ENCODE peak calls at places on chromosomes 6 and 20, in nine cellular contexts. U, T, B, X, Q, F, H, M and A are unnamed samples.

GRCh38 chr6:33295621-33296369 is 2.9 kb downstream of the RGL2 start:
- DNase-seq in H (no peak), B (no peak), Q (no peak), X (no peak), M (no peak), F (no peak), U (no peak), T (no peak), A (no peak)

GRCh38 chr6:35011096-35012041 is 122.3 kb downstream of the ANKS1A start:
- DNase-seq in U (no peak), F (peak), T (no peak), B (no peak), H (no peak), M (no peak), Q (no peak), X (no peak), A (no peak)

GRCh38 chr6:152635949-152636674 is 1.1 kb downstream of the SYNE1 start:
- DNase-seq in M (no peak), B (no peak), T (no peak), F (peak), H (no peak), Q (no peak), U (peak), X (peak), A (no peak)

GRCh38 chr6:1781152-1781848 is 171.6 kb downstream of the FOXC1 start:
- DNase-seq in F (no peak), U (no peak), M (no peak), T (no peak), H (no peak), X (no peak), B (no peak), Q (no peak), A (no peak)

GRCh38 chr6:15465212-15465611 is 197.6 kb downstream of the DTNBP1 start:
- DNase-seq in H (no peak), B (no peak), X (no peak), M (no peak), Q (no peak), F (no peak), T (no peak), U (no peak), A (no peak)

GRCh38 chr6:156875062-156875461 is 97.9 kb downstream of the ARID1B start:
- DNase-seq in B (no peak), Q (no peak), M (no peak), H (no peak), U (no peak), X (no peak), F (no peak), T (no peak), A (no peak)

GRCh38 chr6:27238010-27238983 is 9.2 kb upstream of the PRSS16 start:
- DNase-seq in M (no peak), T (peak), H (no peak), Q (no peak), X (no peak), F (no peak), B (no peak), U (peak), A (no peak)

GRCh38 chr6:3489032-3489757 is 32.3 kb upstream of the SLC22A23 start:
- DNase-seq in H (no peak), B (no peak), X (no peak), Q (no peak), M (no peak), F (no peak), U (peak), T (no peak), A (no peak)

GRCh38 chr6:129494099-129494498 is 215.9 kb downstream of the ARHGAP18 start:
- DNase-seq in M (no peak), U (no peak), T (no peak), F (no peak), B (no peak), X (no peak), H (no peak), Q (no peak), A (no peak)

GRCh38 chr20:9506964-9507369 is 7.4 kb upstream of the LAMP5 start:
- DNase-seq in X (no peak), Q (no peak), F (no peak), M (no peak), H (no peak), T (no peak), U (no peak), B (no peak), A (no peak)

GRCh38 chr20:44038681-44039123 is 124.0 kb downstream of the TOX2 start:
- DNase-seq in U (no peak), H (peak), Q (no peak), T (no peak), F (no peak), B (no peak), M (no peak), X (no peak), A (no peak)

GRCh38 chr6:126033696-126034095 is 47.4 kb downstream of the TRMT11 start:
- DNase-seq in M (no peak), T (peak), U (peak), Q (no peak), B (no peak), H (peak), F (peak), X (peak), A (peak)

GRCh38 chr20:21229163-21229562 is 74.0 kb upstream of the XRN2 start:
- DNase-seq in B (no peak), Q (no peak), U (no peak), T (no peak), X (no peak), H (no peak), M (no peak), F (no peak), A (no peak)

GRCh38 chr20:31717478-31717946 is 5.2 kb downstream of the BCL2L1 start:
- DNase-seq in B (no peak), Q (peak), U (no peak), X (no peak), F (peak), T (no peak), H (no peak), M (no peak), A (no peak)

GRCh38 chr6:38501931-38502330 is 137.8 kb downstream of the BTBD9 start:
- DNase-seq in T (no peak), Q (no peak), X (no peak), U (no peak), F (no peak), B (no peak), M (no peak), H (peak), A (no peak)

GRCh38 chr6:2630362-2630761 is 120.4 kb downstream of the MYLK4 start:
- DNase-seq in H (no peak), X (no peak), B (no peak), M (no peak), U (peak), T (peak), Q (no peak), F (no peak), A (peak)

GRCh38 chr20:51995038-51995437 is 192.7 kb upstream of the SALL4 start:
- DNase-seq in M (no peak), U (no peak), X (no peak), Q (no peak), B (no peak), H (no peak), T (no peak), F (no peak), A (no peak)

GRCh38 chr20:4726710-4727391 is 5.1 kb downstream of the PRND start:
- DNase-seq in M (no peak), B (no peak), Q (peak), H (no peak), T (no peak), U (peak), F (peak), X (no peak), A (no peak)

GRCh38 chr20:32634041-32634805 is 39.5 kb downstream of the C20orf203 start:
- DNase-seq in Q (no peak), M (no peak), U (no peak), H (no peak), T (no peak), X (no peak), F (no peak), B (no peak), A (no peak)

GRCh38 chr6:116008470-116009229 is 52.0 kb downstream of the FRK start:
- DNase-seq in T (no peak), B (no peak), U (peak), H (no peak), M (no peak), Q (peak), F (no peak), X (peak), A (peak)

GRCh38 chr20:48783533-48784272 is 44.1 kb downstream of the PREX1 start:
- DNase-seq in U (no peak), Q (peak), T (no peak), X (no peak), H (no peak), F (no peak), M (no peak), B (no peak), A (no peak)

GRCh38 chr6:163955131-163955530 is 540.6 kb downstream of the QKI start:
- DNase-seq in Q (no peak), M (no peak), U (peak), T (no peak), X (no peak), H (no peak), F (no peak), B (no peak), A (no peak)

GRCh38 chr6:83708546-83708969 is 343 bp downstream of the SNAP91 start:
- DNase-seq in X (peak), Q (no peak), B (no peak), M (no peak), T (no peak), H (no peak), F (peak), U (peak), A (no peak)

GRCh38 chr20:37714973-37715657 is 21.3 kb downstream of the CTNNBL1 start:
- DNase-seq in B (no peak), M (no peak), F (no peak), H (no peak), U (peak), T (no peak), Q (no peak), X (no peak), A (no peak)

GRCh38 chr6:38651121-38651784 is 11.5 kb upstream of the BTBD9 start:
- DNase-seq in H (no peak), B (no peak), T (no peak), X (no peak), Q (no peak), F (no peak), U (no peak), M (no peak), A (no peak)

GRCh38 chr20:57561356-57562279 is 708 bp downstream of the PCK1 start:
- DNase-seq in F (no peak), B (no peak), H (no peak), M (no peak), T (no peak), X (no peak), Q (no peak), U (no peak), A (no peak)